ENCODE peak calls at places on chromosomes 1 and 21, in ten cellular contexts. O is CD4-positive, alpha-beta T cell; R is A172; M is cardiac fibroblast; K is MCF 10A; N is dorsolateral prefrontal cortex; T is T1000; S is aorta; I is iPS-NIHi11; A is activated CD4-positive, alpha-beta T cell treated with anti-CD3 and anti-CD28 coated beads, Interleukin-2, amount 50 U/mL, for 1 hour. D is an unnamed sample.

GRCh38 chr1:214341918-214342317 is 61.0 kb downstream of the SMYD2 start:
- DNase-seq in S (no peak), T (no peak), O (no peak), I (no peak), K (no peak), A (no peak), M (no peak), R (no peak), N (no peak), D (no peak)

GRCh38 chr1:64248065-64248464 is 44.6 kb downstream of the UBE2U start:
- DNase-seq in K (no peak), S (no peak), M (no peak), A (no peak), R (no peak), N (no peak), T (no peak), I (peak; percentile 57), O (no peak), D (no peak)

GRCh38 chr1:228372183-228373003 is 34.2 kb downstream of the TRIM11 start:
- DNase-seq in I (no peak), M (no peak), R (peak; percentile 52), A (no peak), O (no peak), N (no peak), K (no peak), T (no peak), S (no peak), D (no peak)

GRCh38 chr1:36735436-36735835 is 252.7 kb upstream of the CSF3R start:
- DNase-seq in S (peak; percentile 0), I (no peak), M (no peak), A (no peak), K (no peak), N (no peak), R (no peak), O (no peak), T (no peak), D (no peak)

GRCh38 chr1:32066489-32066873 is 6.3 kb upstream of the TMEM39B start:
- DNase-seq in A (no peak), K (peak; percentile 99), I (no peak), N (no peak), T (peak; percentile 24), M (peak; percentile 91), S (no peak), R (peak; percentile 80), O (no peak), D (no peak)

GRCh38 chr1:230728710-230729392 is 14.9 kb upstream of the AGT start:
- DNase-seq in I (no peak), N (no peak), T (no peak), A (no peak), K (no peak), M (no peak), O (no peak), S (no peak), R (no peak), D (no peak)

GRCh38 chr1:80113168-80114038 is 1106.9 kb upstream of the ADGRL4 start:
- DNase-seq in S (no peak), K (no peak), M (no peak), R (no peak), T (no peak), I (no peak), A (no peak), O (no peak), N (no peak), D (no peak)

GRCh38 chr1:117967472-117967871 is 37.9 kb downstream of the WDR3 start:
- DNase-seq in I (peak; percentile 68), S (no peak), M (peak; percentile 52), N (no peak), K (peak; percentile 57), R (peak; percentile 19), T (no peak), A (no peak), O (no peak), D (no peak)

GRCh38 chr1:226738995-226739695 is at the start of gene ITPKB:
- DNase-seq in O (peak; percentile 52), R (peak; percentile 49), M (peak; percentile 87), S (peak; percentile 79), T (no peak), K (peak; percentile 76), I (peak; percentile 58), A (peak; percentile 62), N (peak; percentile 67), D (peak; percentile 64)

GRCh38 chr1:187942986-187943385 is 1114.2 kb downstream of the PLA2G4A start:
- DNase-seq in A (no peak), T (no peak), N (no peak), O (no peak), R (peak; percentile 9), I (no peak), K (peak; percentile 35), M (no peak), S (no peak), D (no peak)

GRCh38 chr1:75632350-75632949 is 21.5 kb upstream of the SLC44A5 start:
- DNase-seq in R (no peak), M (peak; percentile 62), S (no peak), A (no peak), O (no peak), T (no peak), I (peak; percentile 56), K (peak; percentile 58), N (no peak), D (no peak)

GRCh38 chr21:26469789-26470188 is 103.3 kb downstream of the CYYR1 start:
- DNase-seq in R (peak; percentile 66), A (no peak), K (peak; percentile 74), O (no peak), T (no peak), S (no peak), M (peak; percentile 85), I (no peak), N (no peak), D (no peak)

GRCh38 chr1:56617141-56617540 is 28.0 kb upstream of the PRKAA2 start:
- DNase-seq in M (peak; percentile 32), N (no peak), S (no peak), O (no peak), R (no peak), K (peak; percentile 55), A (no peak), T (no peak), I (no peak), D (no peak)

GRCh38 chr1:155077758-155078495 is 710 bp upstream of the EFNA3 start:
- DNase-seq in O (no peak), N (no peak), I (no peak), R (no peak), T (no peak), M (peak; percentile 67), A (no peak), K (no peak), S (peak; percentile 73), D (no peak)

GRCh38 chr1:209769171-209769904 is 13.5 kb downstream of the TRAF3IP3 start:
- DNase-seq in N (no peak), M (peak; percentile 94), A (peak; percentile 63), K (peak; percentile 97), I (no peak), R (peak; percentile 94), O (peak; percentile 31), T (peak; percentile 20), S (peak; percentile 85), D (no peak)

GRCh38 chr1:175126347-175126746 is 58.7 kb downstream of the TNN start:
- DNase-seq in O (no peak), A (no peak), I (no peak), T (no peak), N (no peak), R (peak; percentile 28), S (no peak), K (no peak), M (no peak), D (no peak)

GRCh38 chr1:238642231-238642630 is 744.1 kb upstream of the CHRM3 start:
- DNase-seq in S (no peak), R (peak; percentile 85), O (no peak), M (peak; percentile 81), N (no peak), I (no peak), K (no peak), A (no peak), T (no peak), D (no peak)

GRCh38 chr1:84888753-84889152 is 4.3 kb downstream of the LPAR3 start:
- DNase-seq in T (no peak), R (no peak), S (no peak), M (peak; percentile 28), K (no peak), N (no peak), I (no peak), A (peak; percentile 6), O (no peak), D (no peak)

GRCh38 chr1:16961297-16962124 is 18.9 kb downstream of the MFAP2 start:
- DNase-seq in T (no peak), O (no peak), N (no peak), S (no peak), M (no peak), A (no peak), I (no peak), K (no peak), R (no peak), D (no peak)

GRCh38 chr1:98761238-98761637 is 99.7 kb downstream of the SNX7 start:
- DNase-seq in R (peak; percentile 2), O (no peak), T (no peak), K (peak; percentile 31), S (no peak), N (no peak), M (peak; percentile 11), I (peak; percentile 31), A (no peak), D (no peak)

GRCh38 chr1:236206548-236206947 is 64.2 kb downstream of the GPR137B start:
- DNase-seq in S (no peak), N (no peak), A (no peak), M (no peak), I (peak; percentile 43), O (no peak), R (no peak), T (no peak), K (no peak), D (no peak)

GRCh38 chr1:210558302-210558701 is 229.6 kb downstream of the HHAT start:
- DNase-seq in M (no peak), O (no peak), S (no peak), A (no peak), R (peak; percentile 40), I (no peak), N (no peak), T (no peak), K (peak; percentile 39), D (no peak)

GRCh38 chr1:84742653-84743052 is 52.4 kb upstream of the SSX2IP start:
- DNase-seq in I (no peak), S (no peak), N (no peak), R (peak; percentile 51), O (no peak), T (no peak), K (no peak), M (peak; percentile 21), A (no peak), D (no peak)

GRCh38 chr1:28517649-28517999 is 11.8 kb downstream of the RCC1 start:
- DNase-seq in N (no peak), O (no peak), M (no peak), T (no peak), S (no peak), I (no peak), A (no peak), R (no peak), K (no peak), D (no peak)

GRCh38 chr1:117690230-117690629 is 84.4 kb downstream of the TENT5C start:
- DNase-seq in K (no peak), R (no peak), M (no peak), T (no peak), A (no peak), O (no peak), I (no peak), S (no peak), N (no peak), D (no peak)

GRCh38 chr1:10515627-10516026 is 40.9 kb downstream of the PEX14 start:
- DNase-seq in K (no peak), S (no peak), A (no peak), I (no peak), O (no peak), N (no peak), T (no peak), R (no peak), M (no peak), D (no peak)

GRCh38 chr1:22077728-22078127 is 25.2 kb downstream of the CDC42 start:
- DNase-seq in N (no peak), S (no peak), R (no peak), O (no peak), A (no peak), M (peak; percentile 48), I (no peak), T (no peak), K (no peak), D (no peak)

GRCh38 chr1:12529640-12530174 is 88.3 kb downstream of the DHRS3 start:
- DNase-seq in S (no peak), T (no peak), M (no peak), K (no peak), O (no peak), I (no peak), N (no peak), A (no peak), R (no peak), D (no peak)